ENCODE peak calls at places on chromosomes 13 and 19, in seven cellular contexts. Q is fibroblast of lung, W is heart right ventricle, C is HL-60, B is PC-9, Y is K562, J is ovary. P is an unnamed sample.

GRCh38 chr13:114067381-114067885 is 65.0 kb downstream of the RASA3 start:
- DNase-seq in J (no peak), Q (peak; percentile 55), C (peak; percentile 50), B (no peak), Y (no peak), W (no peak), P (no peak)

GRCh38 chr19:6963937-6964336 is 57.3 kb downstream of the MBD3L2B start:
- DNase-seq in B (no peak), Y (peak; percentile 30), W (no peak), C (no peak), J (no peak), Q (no peak), P (no peak)

GRCh38 chr13:49124693-49125304 is 95.3 kb upstream of the MLNR start:
- DNase-seq in Q (no peak), J (no peak), C (no peak), W (no peak), B (no peak), Y (no peak), P (no peak)

GRCh38 chr13:30153871-30154426 is 153.4 kb downstream of the KATNAL1 start:
- DNase-seq in W (no peak), Q (no peak), C (no peak), Y (no peak), J (no peak), B (no peak), P (no peak)

GRCh38 chr19:3576696-3577443 is 4.1 kb downstream of the HMG20B start:
- DNase-seq in Q (peak; percentile 85), W (peak; percentile 40), C (no peak), B (no peak), Y (peak; percentile 67), J (peak; percentile 59), P (peak; percentile 40)

GRCh38 chr19:4063369-4064072 is 3.2 kb downstream of the ZBTB7A start:
- DNase-seq in Q (no peak), C (no peak), Y (peak; percentile 41), W (no peak), B (no peak), J (peak; percentile 46), P (no peak)

GRCh38 chr19:42076375-42076944 is 494 bp downstream of the ZNF574 start:
- DNase-seq in Y (no peak), W (peak; percentile 39), B (no peak), J (no peak), C (no peak), Q (peak; percentile 10), P (no peak)

GRCh38 chr19:1384085-1384462 is 367 bp downstream of the NDUFS7 start:
- DNase-seq in Y (no peak), Q (no peak), W (no peak), J (no peak), C (no peak), B (no peak), P (no peak)

GRCh38 chr19:54530866-54531265 is 28.2 kb downstream of the LAIR2 start:
- DNase-seq in C (no peak), B (peak; percentile 18), Q (no peak), J (no peak), Y (no peak), W (no peak), P (no peak)

GRCh38 chr19:6481541-6482342 is at the start of gene DENND1C:
- DNase-seq in Q (no peak), C (no peak), J (no peak), W (no peak), Y (peak; percentile 71), B (no peak), P (no peak)

GRCh38 chr19:39223703-39224279 is 19.7 kb upstream of the SYCN start:
- DNase-seq in W (no peak), B (no peak), Y (peak; percentile 38), Q (peak; percentile 15), C (no peak), J (no peak), P (peak; percentile 4)

GRCh38 chr13:59607780-59608233 is 555.9 kb downstream of the DIAPH3 start:
- DNase-seq in W (no peak), Q (no peak), J (no peak), Y (no peak), B (no peak), C (no peak), P (no peak)

GRCh38 chr13:79108914-79109643 is 297.0 kb downstream of the RBM26 start:
- DNase-seq in Q (no peak), B (no peak), W (no peak), Y (no peak), C (no peak), J (no peak), P (no peak)

GRCh38 chr13:85298387-85298924 is 500.8 kb downstream of the SLITRK6 start:
- DNase-seq in B (no peak), C (no peak), J (no peak), Y (no peak), W (no peak), Q (no peak), P (no peak)

GRCh38 chr19:18194208-18194530 is 1.2 kb downstream of the MPV17L2 start:
- DNase-seq in Q (no peak), B (no peak), Y (no peak), J (no peak), W (no peak), C (no peak), P (no peak)

GRCh38 chr13:30905932-30906383 is at the start of gene MEDAG:
- DNase-seq in Y (no peak), C (no peak), J (peak; percentile 79), W (peak; percentile 81), B (no peak), Q (peak; percentile 78), P (peak; percentile 26)

DNA sequence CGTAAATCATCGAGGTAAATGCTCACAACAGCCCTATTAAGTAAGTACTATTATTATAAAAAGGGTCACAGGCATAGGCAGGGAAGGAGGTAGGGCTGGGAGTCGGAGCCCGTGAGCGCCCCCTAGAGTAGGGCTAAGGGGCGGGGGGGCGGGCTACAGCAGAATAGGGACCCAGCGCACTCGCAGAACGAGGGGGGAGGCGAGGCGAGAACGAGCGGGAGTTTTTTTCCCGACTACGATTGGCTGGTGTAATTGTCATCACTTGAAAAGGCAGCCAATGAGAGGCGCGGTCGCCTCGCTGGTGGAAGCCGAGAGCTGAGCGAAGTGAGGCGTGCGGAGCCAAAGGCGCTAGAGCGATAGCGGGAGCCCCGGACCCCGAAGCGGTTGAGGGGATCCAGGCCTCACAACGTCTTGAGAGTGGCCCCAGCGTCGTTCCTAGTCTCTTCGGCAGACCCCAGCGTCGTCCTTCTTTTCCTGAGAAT is 24.2 kb downstream of the KEAP1 start:
- DNase-seq in Q (peak; percentile 86), W (peak; percentile 94), Y (peak; percentile 96), B (peak; percentile 86), J (peak; percentile 88), C (no peak), P (peak; percentile 52)
- TF ChIP-seq CTCF in Q (peak; percentile 40), W (peak; percentile 85), Y (peak; percentile 61), B (peak; percentile 67), J (peak; percentile 74), C (no peak), P (peak; percentile 28)

GRCh38 chr13:46542833-46543232 is 10.1 kb upstream of the LRCH1 start:
- DNase-seq in J (no peak), B (no peak), Y (no peak), C (no peak), Q (no peak), W (no peak), P (no peak)

GRCh38 chr13:46544811-46545210 is 8.2 kb upstream of the LRCH1 start:
- DNase-seq in Y (no peak), W (no peak), C (no peak), Q (no peak), J (no peak), B (no peak), P (no peak)

GRCh38 chr13:46543307-46543706 is 9.7 kb upstream of the LRCH1 start:
- DNase-seq in J (no peak), W (no peak), Y (no peak), B (no peak), C (no peak), Q (no peak), P (no peak)

GRCh38 chr13:46546084-46546786 is 6.7 kb upstream of the LRCH1 start:
- DNase-seq in J (no peak), Y (no peak), W (no peak), B (no peak), C (no peak), Q (no peak), P (no peak)

GRCh38 chr13:46544208-46544607 is 8.8 kb upstream of the LRCH1 start:
- DNase-seq in Y (no peak), W (no peak), B (no peak), Q (no peak), C (no peak), J (no peak), P (no peak)
- H3K4me3 ChIP-seq in Y (no peak overlapping the region), W (no peak overlapping the region), B (no peak overlapping the region), Q (no peak overlapping the region), C (no peak overlapping the region), J (no peak overlapping the region), P (no peak overlapping the region)

GRCh38 chr13:102195566-102196462 is 206.0 kb downstream of the FGF14 start:
- DNase-seq in Q (peak; percentile 54), W (no peak), Y (no peak), J (no peak), B (no peak), C (no peak), P (peak; percentile 13)

GRCh38 chr13:102198418-102199322 is 203.2 kb downstream of the FGF14 start:
- DNase-seq in B (no peak), Y (no peak), W (no peak), J (no peak), Q (peak; percentile 52), C (no peak), P (no peak)

GRCh38 chr13:102191951-102192461 is 209.8 kb downstream of the FGF14 start:
- DNase-seq in W (no peak), J (no peak), Y (no peak), C (no peak), Q (peak; percentile 92), B (no peak), P (peak; percentile 18)

DNA sequence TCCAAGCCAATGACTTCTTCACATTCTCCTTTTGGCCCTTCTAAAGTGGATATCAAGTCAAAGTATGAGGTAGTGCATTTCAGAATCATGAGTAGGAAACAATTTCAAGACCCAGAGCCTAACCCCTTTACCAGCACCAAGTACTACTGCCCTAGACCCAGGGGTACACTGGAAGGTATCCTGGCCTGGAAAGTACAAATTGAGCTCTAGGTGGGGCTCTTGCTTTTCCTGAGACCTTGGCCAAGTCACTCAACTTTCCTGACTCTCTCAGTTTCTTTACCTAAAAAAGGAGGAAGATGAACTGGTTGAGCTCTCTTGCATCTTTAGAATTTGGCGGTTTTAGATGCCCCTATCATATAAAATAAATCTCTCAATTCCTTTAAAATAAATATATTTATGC is 204.7 kb downstream of the FGF14 start:
- DNase-seq in B (no peak), C (no peak), J (no peak), W (no peak), Q (peak; percentile 63), Y (no peak), P (no peak)
- TF ChIP-seq CTCF in B (peak; percentile 32), C (no peak), J (no peak), W (peak; percentile 44), Q (peak; percentile 48), Y (no peak), P (no peak)

DNA sequence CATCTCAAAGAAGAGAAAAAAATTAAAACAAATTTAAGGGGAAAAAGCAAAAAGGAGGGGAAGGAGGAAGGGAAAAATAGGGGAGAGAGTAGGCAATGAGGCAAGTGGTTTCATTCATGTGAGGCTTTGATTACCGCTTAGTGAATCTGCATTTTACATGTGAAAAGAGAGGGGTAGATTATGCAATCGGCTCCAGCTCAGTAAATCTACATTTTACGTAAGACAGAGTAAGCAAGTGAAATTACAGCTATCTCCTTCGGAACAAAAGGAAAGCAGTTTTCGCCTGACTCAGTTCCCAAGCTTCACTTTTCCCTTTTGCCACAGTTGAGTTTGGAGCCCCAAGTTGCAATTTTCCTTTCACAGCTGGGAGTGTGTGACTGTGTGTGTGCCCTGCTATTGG is 16.0 kb upstream of the OLFM2 start:
- DNase-seq in W (no peak), Q (no peak), J (no peak), Y (no peak), B (no peak), C (no peak), P (no peak)
- H3K4me3 ChIP-seq in W (no peak overlapping the region), Q (no peak overlapping the region), J (no peak overlapping the region), Y (no peak overlapping the region), B (no peak overlapping the region), C (no peak overlapping the region), P (no peak overlapping the region)

P was measured in astrocyte of the cerebellum.